ENCODE peak calls at places on chromosomes 1 and 21, in eight cellular contexts. W, M, X, Z, D, F, O and G are unnamed samples.

GRCh38 chr1:234551032-234551378 is 59.0 kb downstream of the IRF2BP2 start:
- DNase-seq in W (no peak), M (no peak), X (no peak), Z (no peak), D (no peak), F (no peak), O (no peak), G (no peak)

GRCh38 chr1:229380514-229381160 is 37.8 kb upstream of the CCSAP start:
- DNase-seq in W (no peak), M (no peak), X (no peak), Z (no peak), D (no peak), F (no peak), O (no peak), G (no peak)

GRCh38 chr1:58570817-58571216 is 6.2 kb downstream of the TACSTD2 start:
- DNase-seq in W (peak; percentile 66), M (no peak), X (no peak), Z (no peak), D (no peak), F (no peak), O (no peak), G (no peak)

GRCh38 chr1:218900621-218901020 is 273.1 kb upstream of the LYPLAL1 start:
- DNase-seq in W (no peak), M (no peak), X (no peak), Z (no peak), D (no peak), F (no peak), O (no peak), G (no peak)

GRCh38 chr1:32798679-32799416 is 18.3 kb downstream of the YARS1 start:
- DNase-seq in W (no peak), M (no peak), X (no peak), Z (no peak), D (no peak), F (no peak), O (no peak), G (no peak)

GRCh38 chr1:48341221-48341620 is 118.7 kb downstream of the SLC5A9 start:
- DNase-seq in W (peak; percentile 59), M (no peak), X (no peak), Z (no peak), D (no peak), F (no peak), O (peak; percentile 3), G (no peak)

GRCh38 chr21:27129215-27129614 is 162.3 kb upstream of the ADAMTS5 start:
- DNase-seq in W (no peak), M (no peak), X (no peak), Z (no peak), D (no peak), F (no peak), O (no peak), G (no peak)

GRCh38 chr1:78385744-78386462 is 104.9 kb upstream of the PTGFR start:
- DNase-seq in W (no peak), M (no peak), X (no peak), Z (no peak), D (no peak), F (no peak), O (no peak), G (no peak)

GRCh38 chr1:30411206-30411605 is 312.2 kb downstream of the MATN1 start:
- DNase-seq in W (no peak), M (no peak), X (no peak), Z (peak; percentile 2), D (peak; percentile 5), F (no peak), O (no peak), G (no peak)

GRCh38 chr21:37232274-37233018 is 34.7 kb downstream of the VPS26C start:
- DNase-seq in W (no peak), M (no peak), X (no peak), Z (no peak), D (no peak), F (no peak), O (no peak), G (no peak)

GRCh38 chr1:30845891-30846290 is 62.7 kb downstream of the SDC3 start:
- DNase-seq in W (no peak), M (no peak), X (no peak), Z (no peak), D (no peak), F (no peak), O (no peak), G (no peak)

GRCh38 chr1:51792864-51793263 is 85.7 kb downstream of the NRDC start:
- DNase-seq in W (peak; percentile 44), M (peak; percentile 35), X (no peak), Z (no peak), D (no peak), F (no peak), O (peak; percentile 88), G (peak; percentile 17)

GRCh38 chr1:195202271-195202670 is 1406.0 kb downstream of the KCNT2 start:
- DNase-seq in W (no peak), M (no peak), X (no peak), Z (no peak), D (no peak), F (no peak), O (peak; percentile 46), G (no peak)

GRCh38 chr1:71834570-71835441 is 447.5 kb downstream of the NEGR1 start:
- DNase-seq in W (no peak), M (no peak), X (no peak), Z (no peak), D (peak; percentile 40), F (no peak), O (peak; percentile 2), G (no peak)

GRCh38 chr1:186139115-186139514 is 235.9 kb downstream of the TPR start:
- DNase-seq in W (no peak), M (no peak), X (no peak), Z (no peak), D (no peak), F (no peak), O (no peak), G (no peak)

GRCh38 chr21:45549670-45550463 is 7.6 kb upstream of the SLC19A1 start:
- DNase-seq in W (no peak), M (no peak), X (no peak), Z (no peak), D (peak; percentile 30), F (peak; percentile 91), O (no peak), G (no peak)

GRCh38 chr1:232186936-232187335 is 443.0 kb downstream of the SIPA1L2 start:
- DNase-seq in W (no peak), M (no peak), X (no peak), Z (no peak), D (no peak), F (no peak), O (no peak), G (no peak)

GRCh38 chr1:183544598-183545297 is 45.5 kb downstream of the NCF2 start:
- DNase-seq in W (no peak), M (peak; percentile 65), X (no peak), Z (no peak), D (no peak), F (no peak), O (no peak), G (no peak)

GRCh38 chr1:211643324-211644212 is 31.9 kb downstream of the NEK2 start:
- DNase-seq in W (peak; percentile 62), M (no peak), X (no peak), Z (no peak), D (peak; percentile 85), F (no peak), O (no peak), G (no peak)

GRCh38 chr1:65067491-65068201 is 80.4 kb upstream of the AK4 start:
- DNase-seq in W (peak; percentile 71), M (peak; percentile 34), X (peak; percentile 66), Z (no peak), D (peak; percentile 81), F (peak; percentile 92), O (peak; percentile 56), G (no peak)

GRCh38 chr1:213194383-213194782 is 143.3 kb downstream of the RPS6KC1 start:
- DNase-seq in W (no peak), M (no peak), X (no peak), Z (no peak), D (no peak), F (no peak), O (no peak), G (no peak)

GRCh38 chr21:26795398-26795790 is 49.8 kb downstream of the ADAMTS1 start:
- DNase-seq in W (no peak), M (no peak), X (no peak), Z (no peak), D (no peak), F (no peak), O (no peak), G (no peak)

GRCh38 chr1:109625176-109625575 is 5.5 kb downstream of the AMPD2 start:
- DNase-seq in W (no peak), M (no peak), X (no peak), Z (no peak), D (no peak), F (no peak), O (no peak), G (no peak)

DNA sequence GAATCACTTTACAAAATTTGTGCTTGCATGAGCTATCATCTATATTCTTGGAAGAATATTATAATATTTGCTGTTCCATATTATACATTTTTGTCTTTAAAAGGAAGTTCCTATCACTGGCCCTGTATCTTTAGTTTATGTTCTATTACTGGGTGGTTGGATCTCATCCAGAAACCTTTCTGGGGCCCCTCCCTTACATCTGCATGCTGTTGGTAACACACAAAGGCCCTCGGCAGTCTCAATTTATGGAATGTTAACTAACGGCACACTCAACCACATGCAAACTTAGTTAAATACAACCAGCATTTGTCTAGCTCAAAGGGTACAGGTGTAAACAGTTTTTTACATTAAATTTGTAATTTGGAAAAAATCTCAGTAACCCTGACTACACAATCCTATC is 9.7 kb upstream of the HYI start:
- DNase-seq in W (no peak), M (no peak), X (no peak), Z (no peak), D (no peak), F (no peak), O (peak; percentile 53), G (no peak)
- H3K4me3 ChIP-seq in W (no peak overlapping the region), M (no peak overlapping the region), X (no peak overlapping the region), Z (no peak overlapping the region), D (no peak overlapping the region), F (no peak overlapping the region), O (no peak overlapping the region), G (no peak overlapping the region)

GRCh38 chr21:41358193-41359166 is 3.3 kb upstream of the MX2 start:
- DNase-seq in W (no peak), M (no peak), X (no peak), Z (no peak), D (no peak), F (peak; percentile 61), O (no peak), G (no peak)
- TF ChIP-seq CTCF in W (no peak), M (no peak), X (no peak), Z (no peak), D (no peak), F (no peak), O (no peak), G (no peak)

DNA sequence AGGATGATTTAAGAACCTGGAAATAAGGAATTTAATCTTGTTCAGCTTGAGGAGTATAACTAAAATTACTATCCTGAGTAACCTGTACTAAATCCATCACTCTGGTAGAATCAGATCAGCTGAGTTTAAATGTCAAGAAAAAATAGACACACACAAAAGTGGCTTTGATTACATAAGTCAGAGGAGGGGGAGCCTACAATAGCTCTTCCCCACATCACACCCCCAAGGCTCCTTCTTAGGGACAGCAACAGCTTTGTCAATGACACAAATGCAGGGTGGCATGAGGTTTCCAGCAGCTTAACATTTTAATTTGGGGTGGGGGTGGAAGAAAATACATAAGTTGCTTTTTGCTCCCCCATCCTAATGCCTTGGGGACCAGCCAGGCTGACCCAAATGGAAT is 12.6 kb upstream of the NUP210L start:
- DNase-seq in W (no peak), M (no peak), X (no peak), Z (no peak), D (no peak), F (no peak), O (no peak), G (no peak)
- H3K36me3 ChIP-seq in W (peaks cover 66% of the 10 kb centered on the region), M (peaks cover 2% of the 10 kb centered on the region), X (peaks cover 85% of the 10 kb centered on the region), Z (peaks cover 100% of the 10 kb centered on the region), D (peaks cover 77% of the 10 kb centered on the region), F (peaks cover 3% of the 10 kb centered on the region), O (peaks cover 82% of the 10 kb centered on the region), G (peaks cover 45% of the 10 kb centered on the region)

GRCh38 chr1:26281091-26281958 is 1.4 kb downstream of the SH3BGRL3 start:
- DNase-seq in W (no peak), M (no peak), X (no peak), Z (no peak), D (no peak), F (peak; percentile 70), O (no peak), G (no peak)
- H3K4me3 ChIP-seq in W (peak overlapping the region; percentile 73), M (peak overlapping the region; percentile 77), X (peak overlapping the region; percentile 89), Z (no peak overlapping the region), D (peak overlapping the region; percentile 100), F (peak overlapping the region; percentile 89), O (peak overlapping the region; percentile 89), G (peak overlapping the region; percentile 81)